ENCODE peak calls at places on chromosomes 4 and X, in six cellular contexts. Y is AG04449, P is nephron progenitor cell, V is transverse colon, N is progenitor cell of endocrine pancreas, T is AG10803. K is an unnamed sample.

GRCh38 chr4:74123065-74123728 is 24.2 kb upstream of the CXCL2 start:
- DNase-seq in N (no peak), V (no peak), P (no peak), T (peak), Y (peak), K (peak)

GRCh38 chr4:40626183-40626990 is 3.3 kb downstream of the RBM47 start:
- DNase-seq in N (no peak), T (no peak), Y (no peak), V (no peak), P (no peak), K (no peak)

GRCh38 chrX:103615781-103616180 is 8.0 kb downstream of the TCEAL3 start:
- DNase-seq in P (no peak), N (no peak), Y (no peak), V (no peak), T (no peak), K (no peak)

GRCh38 chr4:53498712-53499111 is 92.6 kb downstream of the LNX1 start:
- DNase-seq in V (no peak), N (no peak), P (no peak), T (no peak), Y (no peak), K (no peak)

GRCh38 chr4:59503731-59504130 is 1696.4 kb upstream of the ADGRL3 start:
- DNase-seq in N (no peak), P (no peak), Y (no peak), V (no peak), T (no peak), K (no peak)

GRCh38 chrX:55135171-55135570 is 46.4 kb downstream of the PAGE2 start:
- DNase-seq in Y (no peak), T (peak), N (no peak), P (peak), V (peak), K (no peak)

GRCh38 chrX:87409113-87409841 is 108.3 kb upstream of the KLHL4 start:
- DNase-seq in P (no peak), Y (no peak), V (no peak), N (no peak), T (no peak), K (no peak)

GRCh38 chr4:77104405-77105292 is 28.9 kb upstream of the CCNI start:
- DNase-seq in T (peak), Y (no peak), V (peak), P (no peak), N (peak), K (no peak)

GRCh38 chr4:43837171-43837570 is 611.4 kb downstream of the KCTD8 start:
- DNase-seq in V (no peak), P (no peak), T (no peak), N (no peak), Y (no peak), K (no peak)

GRCh38 chr4:162499478-162499877 is 335.7 kb upstream of the FSTL5 start:
- DNase-seq in P (no peak), N (no peak), T (no peak), V (no peak), Y (no peak), K (no peak)

GRCh38 chr4:116702949-116703348 is 382.4 kb downstream of the TRAM1L1 start:
- DNase-seq in Y (no peak), V (no peak), T (no peak), N (no peak), P (no peak), K (no peak)

GRCh38 chrX:84796321-84796720 is 207.4 kb upstream of the APOOL start:
- DNase-seq in T (no peak), N (no peak), Y (no peak), P (no peak), V (no peak), K (no peak)

GRCh38 chr4:24736066-24736465 is 59.3 kb upstream of the SOD3 start:
- DNase-seq in P (no peak), N (no peak), V (peak), Y (no peak), T (no peak), K (no peak)
- TF ChIP-seq CTCF in P (no peak), N (peak), V (peak), Y (peak), T (peak), K (peak)

GRCh38 chrX:37905436-37906147 is 58.2 kb upstream of the DYNLT3 start:
- DNase-seq in P (peak), N (peak), T (peak), V (no peak), Y (no peak), K (no peak)
- TF ChIP-seq CTCF in P (no peak), N (peak), T (no peak), V (no peak), Y (peak), K (peak)

GRCh38 chrX:7927259-7928167 is at the start of gene PNPLA4:
- DNase-seq in P (peak), N (peak), Y (no peak), V (peak), T (peak), K (peak)
- TF ChIP-seq CTCF in P (peak), N (peak), Y (no peak), V (peak), T (peak), K (peak)

GRCh38 chr4:154927126-154927525 is 146.1 kb downstream of the RBM46 start:
- DNase-seq in P (no peak), N (no peak), V (no peak), Y (no peak), T (no peak), K (no peak)

DNA sequence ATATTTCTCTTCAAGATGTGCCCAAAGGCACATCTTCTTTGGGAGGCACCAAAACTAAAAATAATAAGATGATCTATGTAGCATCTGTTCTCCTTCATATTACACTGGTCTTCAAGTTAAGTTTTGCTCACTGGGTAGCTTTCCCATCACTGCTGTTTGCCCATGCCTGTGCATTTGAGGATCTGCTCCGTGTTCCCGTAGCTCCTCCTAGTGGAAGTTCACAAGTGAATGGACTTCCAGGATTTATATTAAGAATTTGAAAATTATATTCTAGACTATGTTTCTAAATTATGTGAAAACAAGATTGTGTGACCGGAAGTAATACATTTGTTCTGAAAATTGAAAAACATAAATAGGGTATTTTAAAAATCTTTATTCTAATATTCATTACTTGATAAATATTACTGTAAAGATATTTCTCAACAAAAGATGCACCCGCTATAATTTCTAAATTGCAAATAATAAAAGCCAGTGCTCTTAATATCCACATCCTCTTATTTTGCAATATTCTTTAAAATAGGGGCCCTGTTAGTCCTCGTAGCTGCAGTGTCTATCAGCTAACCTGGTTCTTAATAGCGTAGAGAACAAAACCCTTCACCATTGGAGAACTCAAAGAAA is 147.7 kb downstream of the RBM46 start:
- DNase-seq in P (no peak), N (no peak), T (peak), Y (no peak), V (no peak), K (peak)
- TF ChIP-seq CTCF in P (peak), N (peak), T (peak), Y (no peak), V (peak), K (peak)

GRCh38 chr4:165016971-165017370 is 14.8 kb upstream of the TRIM60 start:
- DNase-seq in N (no peak), P (peak), T (no peak), V (no peak), Y (no peak), K (no peak)
- TF ChIP-seq CTCF in N (peak), P (peak), T (peak), V (no peak), Y (no peak), K (peak)

GRCh38 chrX:152912121-152912520 is 14.3 kb downstream of the ZNF185 start:
- DNase-seq in N (no peak), T (no peak), V (no peak), Y (no peak), P (no peak), K (no peak)
- TF ChIP-seq CTCF in N (no peak), T (no peak), V (no peak), Y (no peak), P (no peak), K (no peak)

GRCh38 chr4:131430302-131430701 is 1718.8 kb upstream of the PCDH10 start:
- DNase-seq in P (no peak), N (no peak), T (no peak), V (no peak), Y (no peak), K (no peak)
- TF ChIP-seq CTCF in P (no peak), N (no peak), T (no peak), V (no peak), Y (no peak), K (no peak)